ENCODE peak calls at places on chromosomes 11 and 22, in seven cellular contexts. U is A549, N is tibial nerve, M is H1, B is prostate gland, O is upper lobe of left lung, I is sigmoid colon. D is an unnamed sample. For H3K4me1, the result is how much of the 10 kb centered on the place peaks cover.

GRCh38 chr11:10438451-10438850 is 16.6 kb upstream of the AMPD3 start:
- DNase-seq in U (no peak), N (no peak), M (no peak), B (no peak), O (no peak), I (no peak), D (no peak)

GRCh38 chr11:105937331-105937730 is 84.7 kb downstream of the MSANTD4 start:
- DNase-seq in U (no peak), N (no peak), M (no peak), B (no peak), O (no peak), I (no peak), D (no peak)

GRCh38 chr22:45273452-45274075 is 11.2 kb upstream of the UPK3A start:
- DNase-seq in U (no peak), N (no peak), M (no peak), B (no peak), O (no peak), I (no peak), D (no peak)

GRCh38 chr22:23396362-23397007 is 183.6 kb downstream of the IGLL1 start:
- DNase-seq in U (no peak), N (no peak), M (no peak), B (no peak), O (no peak), I (no peak), D (peak)

GRCh38 chr11:63262562-63262961 is 19.2 kb upstream of the SLC22A25 start:
- DNase-seq in U (no peak), N (no peak), M (no peak), B (no peak), O (no peak), I (no peak), D (no peak)

GRCh38 chr22:44672632-44673031 is 29.4 kb upstream of the PRR5 start:
- DNase-seq in U (no peak), N (no peak), M (no peak), B (no peak), O (no peak), I (no peak), D (peak)

GRCh38 chr11:84714316-84714780 is 912.8 kb downstream of the DLG2 start:
- DNase-seq in U (peak), N (no peak), M (peak), B (peak), O (no peak), I (no peak), D (no peak)

GRCh38 chr22:16955678-16956210 is 52.3 kb downstream of the GAB4 start:
- DNase-seq in U (no peak), N (no peak), M (peak), B (no peak), O (no peak), I (no peak), D (no peak)

GRCh38 chr11:13949876-13950275 is 12.6 kb upstream of the SPON1 start:
- DNase-seq in U (no peak), N (no peak), M (no peak), B (no peak), O (no peak), I (no peak), D (no peak)

GRCh38 chr22:38754247-38755154 is 1.3 kb downstream of the SUN2 start:
- DNase-seq in U (no peak), N (peak), M (peak), B (peak), O (no peak), I (peak), D (peak)

GRCh38 chr11:4610258-4610935 is 2.4 kb upstream of the TRIM68 start:
- DNase-seq in U (no peak), N (no peak), M (no peak), B (no peak), O (no peak), I (no peak), D (no peak)

GRCh38 chr11:125451400-125452124 is 44.5 kb downstream of the FEZ1 start:
- DNase-seq in U (no peak), N (peak), M (peak), B (no peak), O (no peak), I (peak), D (no peak)

GRCh38 chr11:61922539-61922938 is 5.2 kb upstream of the RAB3IL1 start:
- DNase-seq in U (no peak), N (peak), M (peak), B (no peak), O (peak), I (peak), D (peak)

GRCh38 chr11:67429038-67429668 is 859 bp downstream of the RPS6KB2 start:
- DNase-seq in U (no peak), N (no peak), M (no peak), B (no peak), O (peak), I (no peak), D (no peak)

GRCh38 chr11:23151819-23152218 is 291.5 kb upstream of the CCDC179 start:
- DNase-seq in U (no peak), N (no peak), M (no peak), B (no peak), O (no peak), I (no peak), D (no peak)

GRCh38 chr22:34475886-34476285 is 555.6 kb upstream of the LARGE1 start:
- DNase-seq in U (no peak), N (no peak), M (no peak), B (no peak), O (no peak), I (no peak), D (no peak)

GRCh38 chr22:47049078-47049609 is 286.7 kb downstream of the TBC1D22A start:
- DNase-seq in U (no peak), N (no peak), M (no peak), B (no peak), O (no peak), I (peak), D (peak)

GRCh38 chr11:123475478-123475877 is 45.4 kb downstream of the GRAMD1B start:
- DNase-seq in U (peak), N (no peak), M (no peak), B (no peak), O (no peak), I (peak), D (no peak)

GRCh38 chr11:62217191-62217748 is 8.8 kb downstream of the SCGB2A1 start:
- DNase-seq in U (no peak), N (no peak), M (no peak), B (no peak), O (no peak), I (no peak), D (no peak)

GRCh38 chr11:68524681-68525080 is 64.1 kb downstream of the PPP6R3 start:
- DNase-seq in U (no peak), N (no peak), M (no peak), B (no peak), O (no peak), I (no peak), D (no peak)
- H3K4me1 ChIP-seq in U (under half), N (under half), M (under half), B (under half), O (under half), I (under half), D (under half)

GRCh38 chr11:94516725-94517124 is 4.5 kb downstream of the C11orf97 start:
- DNase-seq in U (no peak), N (no peak), M (no peak), B (no peak), O (no peak), I (no peak), D (no peak)
- TF ChIP-seq POLR2A in U (no peak), N (no peak), M (no peak), B (no peak), O (no peak), I (no peak), D (no peak)

DNA sequence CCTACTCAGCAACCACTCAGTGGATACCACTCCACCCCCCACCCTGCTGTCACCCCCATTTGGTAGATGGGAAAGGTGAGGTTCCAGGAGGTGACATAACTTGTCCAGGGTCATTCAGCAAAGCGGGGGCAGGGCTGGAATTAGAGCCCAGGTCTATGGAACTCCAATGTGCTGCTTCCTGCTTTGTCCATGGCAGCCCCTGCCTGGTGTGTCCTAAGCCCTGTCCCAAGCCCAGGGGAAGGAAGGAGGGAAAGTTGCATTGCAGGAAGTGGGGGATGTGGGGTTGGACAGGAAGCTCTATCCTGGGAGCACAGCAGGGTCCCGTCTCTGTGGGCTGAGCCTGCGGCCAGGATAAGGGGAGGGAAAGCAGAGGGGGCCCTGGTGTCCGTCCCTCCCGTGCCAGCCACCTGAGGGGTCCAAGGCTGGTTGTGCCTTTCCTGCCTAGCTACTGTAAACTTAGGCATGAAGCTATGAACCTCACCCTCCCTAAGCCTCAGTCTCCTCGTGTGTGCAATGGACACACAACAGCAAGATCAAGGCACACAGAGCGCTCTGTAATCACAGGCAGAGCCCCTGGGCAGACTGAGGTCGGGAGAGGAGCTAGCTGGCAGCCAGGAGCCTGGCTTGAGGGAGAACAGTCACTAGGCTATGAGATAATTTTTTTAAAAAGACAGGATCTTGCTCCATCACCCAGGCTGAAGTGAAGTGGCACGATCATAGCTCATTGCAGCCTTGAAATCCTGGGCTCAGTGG is 12.9 kb downstream of the GAL3ST1 start:
- DNase-seq in U (no peak), N (no peak), M (no peak), B (no peak), O (no peak), I (no peak), D (no peak)
- H3K4me1 ChIP-seq in U (half or more), N (under half), M (under half), B (under half), O (under half), I (under half), D (under half)

DNA sequence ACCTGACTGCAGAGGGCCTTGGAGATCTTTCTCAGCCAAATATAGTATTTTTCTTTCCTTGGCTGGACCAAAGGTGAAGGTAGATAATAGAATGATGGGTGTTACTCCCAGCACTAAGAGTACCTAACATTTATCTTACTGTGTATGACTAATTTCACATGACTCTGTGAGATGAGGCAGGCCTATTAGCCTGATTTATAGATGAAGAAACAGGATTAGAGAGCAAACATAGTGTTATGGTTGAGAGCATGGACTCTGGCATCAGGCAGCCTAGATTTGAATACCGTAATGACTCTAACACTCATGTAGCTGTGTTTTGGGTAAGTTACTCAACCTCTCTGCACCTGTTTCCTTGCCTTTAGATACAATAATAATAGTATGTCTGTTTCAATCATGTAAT is 2.7 kb downstream of the ACO2 start:
- DNase-seq in U (no peak), N (no peak), M (no peak), B (no peak), O (no peak), I (no peak), D (no peak)
- TF ChIP-seq POLR2A in U (no peak), N (no peak), M (no peak), B (no peak), O (no peak), I (no peak), D (no peak)

D was measured in suprapubic skin.